ENCODE peak calls at places on chromosomes 13 and 19, in seven cellular contexts. H, S, Y, E, F, A and Z are unnamed samples.

GRCh38 chr19:49564616-49565045 is 15.7 kb downstream of the NOSIP start:
- DNase-seq in S (no peak), Y (no peak), E (no peak), F (no peak), H (no peak), A (no peak), Z (no peak)

GRCh38 chr13:112903071-112903577 is 65.9 kb upstream of the MCF2L start:
- DNase-seq in E (no peak), A (no peak), S (no peak), H (no peak), Y (no peak), F (no peak), Z (no peak)

GRCh38 chr13:24742986-24743385 is 21.0 kb upstream of the RNF17 start:
- DNase-seq in H (no peak), S (no peak), F (no peak), Y (no peak), E (no peak), A (no peak), Z (no peak)

GRCh38 chr13:34035676-34036325 is 217.9 kb downstream of the RFC3 start:
- DNase-seq in S (no peak), F (no peak), A (peak), H (no peak), Y (no peak), E (no peak), Z (no peak)

GRCh38 chr13:77274126-77274525 is 52.8 kb downstream of the MYCBP2 start:
- DNase-seq in H (no peak), E (no peak), Y (no peak), S (no peak), F (no peak), A (no peak), Z (no peak)

GRCh38 chr19:16019691-16020448 is 56.4 kb upstream of the TPM4 start:
- DNase-seq in H (no peak), E (no peak), S (no peak), Y (no peak), F (no peak), A (no peak), Z (no peak)

GRCh38 chr19:30036154-30037129 is 94.4 kb downstream of the URI1 start:
- DNase-seq in S (no peak), F (no peak), Y (no peak), E (no peak), A (no peak), H (no peak), Z (no peak)

GRCh38 chr19:49738242-49738641 is 24.9 kb downstream of the TSKS start:
- DNase-seq in F (no peak), S (no peak), E (no peak), H (no peak), A (no peak), Y (no peak), Z (no peak)

GRCh38 chr19:17686592-17687042 is 1.5 kb downstream of the UNC13A start:
- DNase-seq in E (peak), Y (peak), F (no peak), A (no peak), H (peak), S (no peak), Z (peak)

GRCh38 chr19:45769054-45769782 is at the start of gene SIX5:
- DNase-seq in E (peak), F (peak), H (peak), S (peak), A (peak), Y (peak), Z (peak)

GRCh38 chr19:45767410-45767880 is 1.6 kb downstream of the SIX5 start:
- DNase-seq in E (peak), H (peak), Y (peak), F (no peak), A (peak), S (no peak), Z (no peak)

GRCh38 chr19:45766919-45767346 is 2.1 kb downstream of the SIX5 start:
- DNase-seq in S (no peak), F (no peak), E (no peak), Y (peak), H (no peak), A (no peak), Z (no peak)

GRCh38 chr19:45768644-45769053 is 403 bp downstream of the SIX5 start:
- DNase-seq in H (no peak), A (no peak), F (no peak), S (no peak), Y (peak), E (peak), Z (no peak)

DNA sequence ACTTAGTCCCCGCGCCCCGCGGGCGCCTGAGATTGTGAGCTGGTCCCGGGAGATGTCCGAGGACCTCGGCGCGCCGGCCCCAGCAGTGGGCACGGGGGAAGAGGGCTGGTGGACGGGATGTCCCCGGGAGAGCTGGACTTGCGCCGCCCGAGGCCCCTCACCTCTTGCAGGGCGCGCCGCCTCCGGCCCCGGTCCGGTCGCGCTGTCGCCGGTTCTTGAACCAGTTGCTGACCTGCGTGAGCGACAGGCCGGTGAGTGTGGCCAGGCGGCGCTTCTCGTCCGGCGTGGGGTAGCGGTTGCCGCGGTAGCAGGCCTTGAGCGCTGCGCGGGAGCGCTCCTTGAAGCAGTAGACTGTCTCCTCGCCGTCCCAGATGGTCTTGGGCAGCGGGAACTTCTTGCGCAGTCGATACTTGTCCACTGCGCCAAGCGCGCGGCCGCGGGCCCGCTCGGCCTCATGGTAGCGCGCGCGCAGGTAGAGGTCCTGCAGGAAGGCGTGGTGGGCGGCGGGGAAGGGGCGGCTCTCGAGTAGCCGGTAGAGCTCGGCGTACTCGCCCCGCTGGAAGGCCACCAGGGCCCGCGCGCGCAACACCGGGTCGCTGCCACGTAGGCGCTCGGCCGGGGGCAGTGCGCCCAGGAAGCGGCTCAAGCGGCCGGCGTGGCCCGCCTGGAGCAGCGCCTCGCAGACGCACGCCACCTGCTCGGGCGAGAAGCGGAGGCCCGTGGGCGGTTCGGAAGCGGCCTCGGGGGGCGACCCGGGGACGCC is 990 bp downstream of the SIX5 start:
- DNase-seq in A (peak), H (no peak), Y (peak), F (no peak), E (peak), S (no peak), Z (no peak)
- TF ChIP-seq SP1 in A (peak), H (no peak), Y (no peak), F (no peak), E (no peak), S (no peak), Z (no peak)

DNA sequence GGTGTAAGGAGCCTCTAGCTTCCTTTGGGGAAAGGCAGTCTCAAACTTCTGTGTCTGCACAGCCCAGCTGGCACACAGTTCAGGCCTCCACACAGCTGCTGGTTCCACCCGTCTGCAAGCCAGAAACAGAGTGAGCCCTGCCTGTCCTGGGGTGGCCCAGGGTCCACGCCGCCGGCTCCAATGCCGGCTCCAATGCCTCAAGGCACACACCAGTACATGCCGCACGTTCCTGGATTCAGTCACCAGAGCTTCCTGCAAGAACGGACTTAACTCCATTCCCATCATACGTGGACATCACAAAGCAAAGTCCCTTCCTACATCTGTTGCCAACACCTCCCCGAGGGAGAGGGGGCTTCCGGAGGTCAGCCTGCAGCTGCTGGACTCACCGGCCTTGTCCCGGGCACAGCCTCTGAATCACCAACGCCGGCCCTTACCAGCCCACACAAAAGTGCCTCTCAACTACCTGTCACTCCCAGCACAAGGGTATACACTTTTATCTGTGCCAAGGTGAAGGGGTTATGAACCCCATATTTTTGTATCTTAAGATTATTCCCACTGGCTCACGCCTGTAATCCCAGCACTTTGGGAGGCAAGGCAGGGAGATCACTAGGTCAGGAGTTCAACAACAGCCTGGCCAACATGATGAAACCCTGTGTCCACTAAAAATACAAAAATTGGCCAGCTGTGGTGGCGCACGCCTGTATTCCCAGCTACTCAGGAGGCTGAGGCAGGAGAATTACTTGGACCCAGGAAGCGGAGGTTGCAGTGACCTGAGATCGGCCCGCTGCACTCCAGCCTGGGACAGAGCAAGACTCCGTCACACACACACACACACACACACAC is 8.4 kb downstream of the SH3GL1 start:
- DNase-seq in F (no peak), S (no peak), H (no peak), Y (no peak), A (peak), E (no peak), Z (no peak)
- TF ChIP-seq SP1 in F (no peak), S (no peak), H (no peak), Y (no peak), A (no peak), E (no peak), Z (no peak)

GRCh38 chr13:52165410-52165809 is 6.0 kb upstream of the NEK3 start:
- DNase-seq in F (no peak), S (no peak), A (no peak), E (peak), Y (no peak), H (no peak), Z (no peak)

GRCh38 chr13:52161193-52161646 is 1.8 kb upstream of the NEK3 start:
- DNase-seq in Y (no peak), S (no peak), A (peak), E (no peak), H (no peak), F (no peak), Z (no peak)

GRCh38 chr13:52160053-52160452 is 656 bp upstream of the NEK3 start:
- DNase-seq in E (no peak), Y (no peak), A (no peak), H (no peak), F (no peak), S (no peak), Z (no peak)

GRCh38 chr13:52164989-52165388 is 5.6 kb upstream of the NEK3 start:
- DNase-seq in E (no peak), F (no peak), S (no peak), H (no peak), A (no peak), Y (no peak), Z (no peak)

DNA sequence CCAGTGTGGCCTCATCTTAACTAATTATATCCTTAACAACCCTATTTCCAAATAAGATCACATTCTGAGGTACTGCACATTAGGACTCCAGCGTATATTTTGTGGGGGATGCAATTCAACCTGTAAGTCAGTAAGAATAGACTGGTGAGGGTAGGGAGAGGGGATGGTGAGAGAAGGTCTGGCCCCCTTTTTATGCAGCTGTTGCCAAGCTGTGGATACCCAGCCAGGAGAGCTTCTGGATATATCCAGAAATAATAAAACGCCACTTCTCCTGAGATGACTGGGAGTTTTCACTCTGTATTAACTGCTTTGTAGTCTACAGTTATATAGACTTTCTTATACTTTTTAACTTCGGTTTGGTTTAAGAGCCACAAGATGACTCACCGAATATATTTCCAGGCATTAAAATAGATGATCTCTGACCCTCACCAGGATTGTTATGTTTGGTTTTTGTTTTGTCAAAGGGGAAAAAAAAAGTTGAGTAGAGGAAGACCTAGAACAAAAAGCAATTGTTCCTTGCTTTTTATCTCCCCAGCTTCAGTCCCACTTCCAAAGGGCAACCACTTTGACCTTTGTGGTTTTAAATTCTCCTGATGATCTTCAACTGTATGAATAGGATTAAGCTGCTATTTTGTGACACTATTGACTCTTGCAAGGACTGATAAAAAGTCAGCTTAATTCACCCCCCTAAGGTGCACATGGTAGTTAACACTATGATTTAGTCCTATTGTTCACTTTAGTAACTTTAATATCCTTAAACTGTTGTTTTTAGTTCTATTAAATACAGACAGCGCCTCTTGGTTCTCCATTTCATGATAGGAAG is 3.1 kb upstream of the NEK3 start:
- DNase-seq in F (no peak), A (peak), H (no peak), Y (no peak), S (no peak), E (peak), Z (peak)
- TF ChIP-seq SP1 in F (no peak), A (no peak), H (no peak), Y (no peak), S (no peak), E (no peak), Z (peak)

DNA sequence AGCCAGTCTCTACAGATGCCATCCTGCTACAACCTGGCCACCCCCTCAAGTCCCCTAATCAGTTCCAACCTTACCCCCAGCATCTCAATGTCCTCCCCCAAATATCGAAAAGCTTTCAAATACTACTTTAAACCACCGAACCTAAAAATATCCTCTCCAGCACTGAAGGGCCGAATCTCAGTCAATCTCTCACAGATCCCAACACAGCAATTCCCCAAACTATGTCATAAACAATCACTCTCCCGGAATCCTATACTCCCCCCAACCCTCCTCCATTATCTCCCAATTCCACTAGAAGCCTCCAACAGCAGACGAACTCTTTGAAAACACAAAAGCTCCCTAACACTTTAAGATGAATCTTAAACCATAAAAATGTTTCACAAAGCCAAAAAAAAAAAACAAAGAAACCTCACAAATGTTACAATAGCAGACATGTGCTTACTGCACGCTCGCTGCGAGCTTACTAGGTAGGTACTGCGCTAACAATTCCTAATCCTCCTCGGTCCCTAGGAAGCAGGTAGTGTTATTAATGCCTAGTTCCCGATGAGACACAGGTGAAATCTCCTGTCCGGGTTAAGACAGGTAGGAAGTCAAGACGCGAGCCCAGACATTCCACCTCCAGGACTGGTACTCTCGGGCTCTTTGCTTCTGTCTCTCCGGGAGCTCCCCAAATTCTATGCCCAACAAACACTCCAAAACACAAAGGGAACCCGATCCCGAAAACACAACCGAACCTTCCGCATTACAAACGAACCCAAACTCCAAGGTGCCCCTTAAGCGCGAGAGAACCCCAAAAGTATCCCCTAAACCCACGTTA is 14.2 kb downstream of the FBXO46 start:
- DNase-seq in Y (no peak), A (no peak), H (no peak), E (no peak), S (no peak), F (no peak), Z (no peak)
- TF ChIP-seq SP1 in Y (no peak), A (no peak), H (no peak), E (no peak), S (no peak), F (no peak), Z (no peak)